ENCODE peak calls at places on chromosomes 13 and 19, in four cellular contexts. S, B, Q and M are unnamed samples.

GRCh38 chr13:113167575-113167974 is 9.1 kb downstream of the PROZ start:
- DNase-seq in S (no peak), B (no peak), Q (no peak), M (no peak)

GRCh38 chr13:72820156-72820897 is 38.4 kb downstream of the PIBF1 start:
- DNase-seq in S (no peak), B (peak), Q (no peak), M (no peak)

GRCh38 chr13:113049521-113049941 is 56.1 kb upstream of the F7 start:
- DNase-seq in S (no peak), B (no peak), Q (no peak), M (no peak)

GRCh38 chr13:80084086-80084676 is 256.7 kb downstream of the SPRY2 start:
- DNase-seq in S (no peak), B (peak), Q (no peak), M (no peak)

GRCh38 chr13:51737609-51738008 is 66.4 kb downstream of the DHRS12 start:
- DNase-seq in S (no peak), B (no peak), Q (no peak), M (no peak)

GRCh38 chr13:114309806-114310410 is 4.4 kb upstream of the CHAMP1 start:
- DNase-seq in S (no peak), B (peak), Q (peak), M (no peak)

GRCh38 chr13:80263745-80264513 is 77.0 kb downstream of the SPRY2 start:
- DNase-seq in S (no peak), B (no peak), Q (no peak), M (no peak)

GRCh38 chr13:108963846-108964600 is 334.6 kb downstream of the MYO16 start:
- DNase-seq in S (no peak), B (no peak), Q (no peak), M (no peak)

GRCh38 chr19:13830761-13831481 is 35.7 kb downstream of the ZSWIM4 start:
- DNase-seq in S (no peak), B (no peak), Q (no peak), M (no peak)

GRCh38 chr13:40961224-40961623 is 57.9 kb downstream of the ELF1 start:
- DNase-seq in S (no peak), B (no peak), Q (no peak), M (no peak)

GRCh38 chr13:40438999-40439797 is 227.2 kb downstream of the FOXO1 start:
- DNase-seq in S (no peak), B (no peak), Q (no peak), M (no peak)

GRCh38 chr19:40671404-40671803 is 19.0 kb downstream of the NUMBL start:
- DNase-seq in S (no peak), B (no peak), Q (no peak), M (no peak)

GRCh38 chr19:58183822-58184215 is 958 bp downstream of the ZNF274 start:
- DNase-seq in S (no peak), B (no peak), Q (no peak), M (no peak)

DNA sequence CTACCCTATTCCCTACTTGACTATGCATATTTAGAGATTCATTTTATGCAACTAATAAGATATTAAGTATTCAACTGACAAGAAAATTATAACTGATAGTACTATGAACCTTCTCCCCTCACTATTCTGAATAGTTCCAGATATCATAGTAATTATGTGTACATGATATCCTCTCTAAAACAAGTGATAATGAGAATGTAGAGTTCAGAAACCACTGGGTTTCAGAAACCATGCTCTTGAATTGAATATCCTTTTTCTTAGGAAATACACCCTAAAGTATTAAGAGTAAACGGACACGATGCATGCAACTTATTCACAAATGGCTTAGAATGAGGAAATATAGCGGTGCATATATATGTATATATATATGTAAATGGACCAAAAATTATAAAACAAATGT is 160.9 kb downstream of the TBC1D4 start:
- DNase-seq in S (no peak), B (no peak), Q (no peak), M (no peak)
- H3K4me3 ChIP-seq in S (no peak), B (no peak), Q (no peak), M (no peak)

GRCh38 chr13:32032780-32033179 is 1.2 kb downstream of the FRY start:
- DNase-seq in S (no peak), B (no peak), Q (no peak), M (no peak)

GRCh38 chr13:32031815-32032345 is 306 bp downstream of the FRY start:
- DNase-seq in S (no peak), B (peak), Q (no peak), M (no peak)

GRCh38 chr13:32035701-32036100 is 4.1 kb downstream of the FRY start:
- DNase-seq in S (no peak), B (no peak), Q (no peak), M (no peak)

GRCh38 chr13:32036131-32036695 is 4.6 kb downstream of the FRY start:
- DNase-seq in S (no peak), B (no peak), Q (no peak), M (no peak)

GRCh38 chr13:32033744-32034143 is 2.2 kb downstream of the FRY start:
- DNase-seq in S (no peak), B (no peak), Q (no peak), M (no peak)
- H3K4me3 ChIP-seq in S (no peak), B (no peak), Q (no peak), M (no peak)

GRCh38 chr19:46426035-46426505 is 2.7 kb downstream of the PNMA8C start:
- DNase-seq in S (no peak), B (no peak), Q (no peak), M (no peak)
- H3K4me3 ChIP-seq in S (peak), B (peak), Q (peak), M (peak)

DNA sequence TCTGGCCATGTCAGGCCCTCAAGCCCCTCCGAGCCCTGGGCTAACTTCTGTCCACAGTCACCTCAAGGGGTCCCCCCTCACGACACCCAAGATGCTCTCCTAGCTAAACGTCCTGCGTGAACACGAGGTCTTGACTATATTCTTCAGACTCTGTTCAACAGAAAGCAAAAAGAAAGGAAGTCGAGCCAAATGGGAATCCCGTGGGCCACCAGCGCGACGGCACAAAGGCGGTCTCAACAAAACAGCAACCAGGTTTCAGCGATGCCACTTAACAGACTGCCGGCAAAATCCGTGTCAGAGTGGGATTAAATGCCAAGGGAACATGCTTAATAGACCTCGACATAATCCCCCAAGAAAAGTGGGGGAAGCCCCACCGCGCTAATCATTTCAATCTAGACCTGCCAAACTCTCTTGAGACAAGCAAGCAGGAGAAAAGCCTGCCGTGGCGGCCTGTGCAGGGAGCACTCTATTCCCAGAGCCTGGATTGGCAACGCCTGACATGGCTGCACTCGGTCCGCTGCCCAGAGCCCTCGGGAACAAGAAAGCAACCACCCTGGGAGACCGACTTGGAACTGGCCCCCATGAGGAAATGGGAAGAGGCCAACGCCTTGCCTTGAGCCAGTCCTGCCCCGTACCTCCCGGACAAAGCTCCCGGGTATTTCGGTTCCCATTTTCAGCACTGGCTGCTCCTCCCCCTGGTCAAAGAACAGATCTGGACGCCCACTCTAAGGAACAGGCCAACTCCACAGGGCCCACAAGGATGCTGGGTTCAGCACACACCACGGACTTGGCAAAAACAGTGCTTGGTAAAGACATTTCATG is 16.0 kb downstream of the ZC3H4 start:
- DNase-seq in S (peak), B (no peak), Q (peak), M (peak)
- H3K4me3 ChIP-seq in S (no peak), B (no peak), Q (no peak), M (no peak)

GRCh38 chr19:47156861-47157454 is 26.3 kb downstream of the SAE1 start:
- DNase-seq in S (no peak), B (no peak), Q (no peak), M (no peak)

GRCh38 chr19:47157455-47158321 is 27.1 kb downstream of the SAE1 start:
- DNase-seq in S (peak), B (peak), Q (peak), M (no peak)

GRCh38 chr19:47158879-47159509 is 28.4 kb downstream of the SAE1 start:
- DNase-seq in S (no peak), B (no peak), Q (no peak), M (no peak)

GRCh38 chr19:47155141-47155540 is 24.5 kb downstream of the SAE1 start:
- DNase-seq in S (no peak), B (no peak), Q (no peak), M (no peak)

GRCh38 chr19:47158367-47158791 is 27.7 kb downstream of the SAE1 start:
- DNase-seq in S (no peak), B (no peak), Q (no peak), M (no peak)
- H3K4me3 ChIP-seq in S (no peak), B (peak), Q (no peak), M (no peak)

GRCh38 chr19:51122112-51122981 is 2.4 kb upstream of the SIGLEC9 start:
- DNase-seq in S (no peak), B (no peak), Q (no peak), M (no peak)
- H3K4me3 ChIP-seq in S (no peak), B (no peak), Q (no peak), M (no peak)

GRCh38 chr19:6113616-6114188 is 3.4 kb upstream of the RFX2 start:
- DNase-seq in S (peak), B (no peak), Q (no peak), M (no peak)

GRCh38 chr19:6118043-6118442 is 7.7 kb upstream of the RFX2 start:
- DNase-seq in S (no peak), B (no peak), Q (no peak), M (no peak)

GRCh38 chr19:6117534-6117933 is 7.2 kb upstream of the RFX2 start:
- DNase-seq in S (no peak), B (no peak), Q (no peak), M (no peak)

GRCh38 chr19:6116749-6117430 is 6.6 kb upstream of the RFX2 start:
- DNase-seq in S (no peak), B (no peak), Q (no peak), M (no peak)

DNA sequence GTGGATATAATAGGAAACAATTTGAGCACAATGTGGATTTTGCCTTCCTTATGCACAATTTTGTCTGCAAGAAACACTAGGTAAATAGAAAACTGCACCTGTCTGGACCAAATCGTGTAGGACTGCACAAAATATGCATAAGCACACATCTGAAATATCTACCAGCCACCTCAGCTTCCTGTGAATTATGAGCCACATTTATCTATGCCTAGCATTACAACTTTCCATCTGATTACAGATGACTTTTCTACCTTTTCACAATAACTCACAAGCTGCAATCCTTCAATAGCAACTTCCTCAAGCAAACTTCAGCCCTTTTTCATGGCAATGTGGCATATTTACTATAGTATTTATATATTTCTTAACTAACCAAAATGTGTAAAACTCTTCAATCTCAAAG is 5.7 kb upstream of the RFX2 start:
- DNase-seq in S (no peak), B (no peak), Q (no peak), M (no peak)
- H3K4me3 ChIP-seq in S (no peak), B (no peak), Q (no peak), M (no peak)